ENCODE peak calls at places on chromosomes 2 and 18, in seven cellular contexts. O is progenitor cell of endocrine pancreas, M is astrocyte of the spinal cord, S is stomach, Q is glutamatergic neuron, W is cardiac muscle cell, A is adrenal gland. I is an unnamed sample.

GRCh38 chr18:45386256-45386655 is 229.0 kb upstream of the SLC14A2 start:
- DNase-seq in O (peak), M (peak), S (no peak), Q (peak), W (peak), A (no peak), I (peak)

GRCh38 chr2:58826795-58827194 is 585.7 kb upstream of the FANCL start:
- DNase-seq in O (no peak), M (no peak), S (no peak), Q (no peak), W (no peak), A (no peak), I (no peak)

GRCh38 chr18:57443247-57443646 is 8.1 kb downstream of the ONECUT2 start:
- DNase-seq in O (no peak), M (no peak), S (no peak), Q (no peak), W (no peak), A (no peak), I (no peak)

GRCh38 chr2:145343287-145343686 is 823.4 kb upstream of the ZEB2 start:
- DNase-seq in O (no peak), M (no peak), S (no peak), Q (no peak), W (no peak), A (no peak), I (no peak)

GRCh38 chr2:111005307-111005706 is 115.4 kb upstream of the BCL2L11 start:
- DNase-seq in O (no peak), M (no peak), S (no peak), Q (no peak), W (no peak), A (no peak), I (no peak)

GRCh38 chr2:1795842-1796580 is 51.7 kb upstream of the PXDN start:
- DNase-seq in O (no peak), M (no peak), S (no peak), Q (no peak), W (no peak), A (no peak), I (peak)

GRCh38 chr2:393711-394696 is 106.1 kb upstream of the ALKAL2 start:
- DNase-seq in O (no peak), M (peak), S (no peak), Q (no peak), W (no peak), A (no peak), I (peak)

GRCh38 chr18:2913398-2914005 is 66.7 kb downstream of the EMILIN2 start:
- DNase-seq in O (no peak), M (no peak), S (no peak), Q (no peak), W (no peak), A (no peak), I (no peak)

GRCh38 chr2:2708575-2708974 is 377.5 kb upstream of the MYT1L start:
- DNase-seq in O (no peak), M (no peak), S (no peak), Q (no peak), W (no peak), A (peak), I (no peak)

GRCh38 chr18:59200787-59201186 is 19.2 kb upstream of the GRP start:
- DNase-seq in O (no peak), M (no peak), S (no peak), Q (no peak), W (no peak), A (no peak), I (peak)
- TF ChIP-seq CTCF in O (no peak), M (no peak), S (no peak), Q (no peak), W (no peak), A (no peak), I (no peak)

DNA sequence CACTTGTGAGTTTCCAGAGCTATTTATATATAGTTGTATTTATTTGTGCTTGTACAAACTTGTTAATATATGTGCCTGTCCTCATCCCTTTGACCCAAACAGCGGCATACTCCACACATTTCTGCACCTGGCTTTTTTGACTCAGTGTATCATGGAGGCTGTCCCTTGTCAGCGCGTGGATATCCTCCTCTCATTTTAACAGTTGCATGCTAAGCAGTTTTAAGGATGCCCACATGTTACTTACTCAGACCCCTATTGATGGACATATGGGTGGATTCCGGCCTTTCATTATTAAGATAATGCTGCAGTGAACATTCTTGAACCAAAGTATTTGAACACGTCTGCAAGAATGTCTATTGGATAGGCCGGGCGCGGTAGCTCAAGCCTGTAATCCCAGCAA is 655 bp upstream of the MREG start:
- DNase-seq in O (no peak), M (no peak), S (no peak), Q (no peak), W (no peak), A (no peak), I (no peak)
- TF ChIP-seq CTCF in O (no peak), M (no peak), S (no peak), Q (no peak), W (no peak), A (no peak), I (no peak)

GRCh38 chr18:50299626-50300388 is 12.3 kb upstream of the CXXC1 start:
- DNase-seq in O (no peak), M (no peak), S (no peak), Q (no peak), W (no peak), A (no peak), I (no peak)

GRCh38 chr18:50297621-50298442 is 10.3 kb upstream of the CXXC1 start:
- DNase-seq in O (no peak), M (peak), S (peak), Q (peak), W (peak), A (peak), I (no peak)

GRCh38 chr18:50306944-50307343 is 19.5 kb upstream of the CXXC1 start:
- DNase-seq in O (no peak), M (peak), S (peak), Q (no peak), W (no peak), A (no peak), I (no peak)

GRCh38 chr18:50298443-50299284 is 11.2 kb upstream of the CXXC1 start:
- DNase-seq in O (no peak), M (no peak), S (no peak), Q (no peak), W (no peak), A (no peak), I (no peak)

DNA sequence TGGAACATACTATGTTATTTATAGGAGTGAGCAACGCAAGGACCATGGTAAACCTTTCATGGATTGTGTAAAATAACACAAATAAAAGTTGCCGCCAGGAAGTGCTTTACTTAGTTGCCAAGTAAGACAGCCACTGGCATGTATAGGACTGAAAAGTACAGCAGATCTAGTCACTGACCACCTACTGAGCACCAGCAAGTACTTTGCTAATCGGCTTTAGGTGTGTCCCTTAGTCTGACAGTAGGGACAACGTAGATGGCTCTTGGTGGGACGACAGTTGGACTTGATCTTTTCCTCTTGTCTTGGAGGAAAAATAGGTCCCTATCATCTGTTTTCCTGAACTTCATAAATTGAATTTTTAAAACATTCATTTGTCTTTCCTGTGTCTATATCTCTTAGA is 13.6 kb upstream of the CXXC1 start:
- DNase-seq in O (no peak), M (no peak), S (no peak), Q (no peak), W (no peak), A (no peak), I (no peak)
- TF ChIP-seq CTCF in O (no peak), M (no peak), S (no peak), Q (no peak), W (no peak), A (no peak), I (no peak)

DNA sequence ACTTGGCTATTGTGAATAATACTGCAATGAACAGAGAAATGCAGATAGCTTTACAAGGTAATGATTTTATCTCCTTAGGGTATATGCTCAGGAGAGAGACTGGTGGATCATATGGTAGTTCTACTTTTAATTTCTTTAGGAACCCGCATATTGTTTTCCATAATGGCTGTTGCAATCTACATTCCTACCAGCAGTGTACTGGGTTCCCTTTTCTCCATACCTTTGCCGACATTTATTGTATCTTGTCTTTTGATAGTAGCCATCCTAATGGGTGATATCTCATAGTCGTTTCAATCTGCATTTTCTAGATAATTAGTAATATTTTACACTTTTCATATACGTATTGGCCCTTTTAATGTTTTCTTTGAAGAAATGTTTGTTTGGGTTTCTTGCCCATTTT is 702.9 kb upstream of the ACVR2A start:
- DNase-seq in O (no peak), M (no peak), S (no peak), Q (no peak), W (no peak), A (no peak), I (no peak)
- TF ChIP-seq CTCF in O (peak), M (peak), S (no peak), Q (no peak), W (peak), A (no peak), I (no peak)

DNA sequence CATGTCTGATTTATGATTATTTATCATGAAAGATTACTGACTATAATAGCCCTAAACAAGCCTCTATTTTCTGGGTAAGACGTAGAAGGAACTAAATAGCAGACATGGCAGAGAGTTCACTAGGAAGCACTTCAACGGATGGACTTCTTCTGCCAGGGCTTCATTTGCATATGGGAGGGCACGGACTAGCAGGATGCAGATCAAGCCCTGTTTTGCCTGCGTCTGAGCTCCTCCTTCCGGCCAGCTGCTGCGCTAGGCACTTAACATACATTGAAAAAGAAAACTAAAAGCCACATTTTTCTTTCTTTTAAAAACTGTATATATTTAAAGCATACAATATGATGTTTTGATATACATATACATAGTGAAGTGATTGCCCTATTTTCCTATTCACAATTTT is 340.0 kb upstream of the MEX3C start:
- DNase-seq in O (no peak), M (no peak), S (no peak), Q (peak), W (peak), A (no peak), I (peak)
- TF ChIP-seq CTCF in O (peak), M (peak), S (no peak), Q (no peak), W (peak), A (peak), I (peak)

I was measured in MCF 10A.